ENCODE peak calls at places on chromosomes 16 and 17, in seven cellular contexts. C is gastrocnemius medialis, T is GM13977, Y is cardiac fibroblast, A is Calu3, I is lower leg skin, Q is brain microvascular endothelial cell. P is an unnamed sample.

GRCh38 chr17:44067547-44067945 is 1.1 kb upstream of the LSM12 start:
- DNase-seq in C (no peak), T (no peak), Y (no peak), A (no peak), I (no peak), Q (no peak), P (no peak)

GRCh38 chr16:48971571-48972071 is 310.0 kb downstream of the CBLN1 start:
- DNase-seq in C (no peak), T (no peak), Y (no peak), A (no peak), I (peak), Q (no peak), P (no peak)

GRCh38 chr17:78788451-78788850 is 6.4 kb upstream of the CYTH1 start:
- DNase-seq in C (no peak), T (no peak), Y (no peak), A (no peak), I (no peak), Q (no peak), P (no peak)

GRCh38 chr16:68384293-68385255 is 63.7 kb downstream of the SMPD3 start:
- DNase-seq in C (peak), T (no peak), Y (no peak), A (no peak), I (no peak), Q (no peak), P (no peak)

GRCh38 chr17:33980193-33980592 is 274.9 kb upstream of the CCL2 start:
- DNase-seq in C (no peak), T (no peak), Y (no peak), A (no peak), I (no peak), Q (no peak), P (no peak)

GRCh38 chr17:28725660-28726395 is at the start of gene TLCD1:
- DNase-seq in C (no peak), T (peak), Y (peak), A (peak), I (peak), Q (peak), P (peak)

GRCh38 chr17:3693829-3694231 is 2.1 kb downstream of the P2RX5 start:
- DNase-seq in C (no peak), T (no peak), Y (no peak), A (no peak), I (no peak), Q (no peak), P (no peak)

GRCh38 chr16:22214893-22215292 is 8.8 kb downstream of the EEF2K start:
- DNase-seq in C (no peak), T (no peak), Y (no peak), A (no peak), I (no peak), Q (no peak), P (no peak)

GRCh38 chr17:39621523-39622379 is 5.0 kb upstream of the PPP1R1B start:
- DNase-seq in C (peak), T (peak), Y (peak), A (peak), I (peak), Q (peak), P (peak)

GRCh38 chr17:19364699-19365498 is 2.4 kb upstream of the B9D1 start:
- DNase-seq in C (no peak), T (no peak), Y (no peak), A (no peak), I (no peak), Q (no peak), P (no peak)

GRCh38 chr16:70805787-70806186 is 4.8 kb upstream of the VAC14 start:
- DNase-seq in C (no peak), T (no peak), Y (peak), A (no peak), I (no peak), Q (peak), P (peak)

GRCh38 chr17:49843774-49844350 is 4.0 kb downstream of the TAC4 start:
- DNase-seq in C (no peak), T (no peak), Y (no peak), A (peak), I (no peak), Q (no peak), P (no peak)

GRCh38 chr16:491225-491919 is 36.1 kb upstream of the CAPN15 start:
- DNase-seq in C (no peak), T (no peak), Y (no peak), A (no peak), I (no peak), Q (peak), P (no peak)

GRCh38 chr17:1943432-1943802 is 81.7 kb downstream of the RTN4RL1 start:
- DNase-seq in C (no peak), T (no peak), Y (no peak), A (no peak), I (no peak), Q (no peak), P (no peak)

GRCh38 chr17:73118876-73119485 is 26.5 kb upstream of the SLC39A11 start:
- DNase-seq in C (no peak), T (no peak), Y (no peak), A (no peak), I (no peak), Q (no peak), P (no peak)

GRCh38 chr17:29241015-29241963 is 5.4 kb upstream of the CRYBA1 start:
- DNase-seq in C (no peak), T (no peak), Y (peak), A (peak), I (no peak), Q (peak), P (peak)

GRCh38 chr17:77619851-77620250 is 338.7 kb upstream of the TNRC6C start:
- DNase-seq in C (no peak), T (no peak), Y (peak), A (no peak), I (peak), Q (peak), P (peak)

GRCh38 chr16:57801856-57802634 is at the start of gene KIFC3:
- DNase-seq in C (no peak), T (peak), Y (peak), A (peak), I (peak), Q (peak), P (peak)

GRCh38 chr16:23082161-23082788 is 67.0 kb downstream of the USP31 start:
- DNase-seq in C (no peak), T (no peak), Y (peak), A (no peak), I (no peak), Q (no peak), P (no peak)

GRCh38 chr16:82641336-82641984 is 14.7 kb downstream of the CDH13 start:
- DNase-seq in C (no peak), T (no peak), Y (peak), A (no peak), I (no peak), Q (no peak), P (peak)

GRCh38 chr17:73703216-73703615 is 59.0 kb upstream of the SDK2 start:
- DNase-seq in C (no peak), T (no peak), Y (no peak), A (no peak), I (no peak), Q (no peak), P (no peak)

GRCh38 chr17:57597531-57598453 is 147.3 kb downstream of the CCDC182 start:
- DNase-seq in C (no peak), T (no peak), Y (peak), A (peak), I (no peak), Q (peak), P (peak)

GRCh38 chr17:45826919-45827628 is 17.6 kb upstream of the SPPL2C start:
- DNase-seq in C (no peak), T (no peak), Y (no peak), A (no peak), I (no peak), Q (no peak), P (no peak)

GRCh38 chr16:77834600-77834963 is 46.2 kb downstream of the VAT1L start:
- DNase-seq in C (no peak), T (no peak), Y (peak), A (no peak), I (no peak), Q (peak), P (no peak)

GRCh38 chr16:23148166-23148512 is 1.1 kb downstream of the USP31 start:
- DNase-seq in C (no peak), T (no peak), Y (no peak), A (no peak), I (no peak), Q (no peak), P (no peak)

GRCh38 chr17:45844695-45845375 is at the start of gene SPPL2C:
- DNase-seq in C (no peak), T (no peak), Y (no peak), A (no peak), I (no peak), Q (no peak), P (no peak)

GRCh38 chr17:27573971-27574525 is 56.9 kb upstream of the LGALS9 start:
- DNase-seq in C (no peak), T (no peak), Y (peak), A (no peak), I (no peak), Q (peak), P (peak)

GRCh38 chr16:82072313-82072712 is 37.3 kb downstream of the HSD17B2 start:
- DNase-seq in C (no peak), T (no peak), Y (no peak), A (no peak), I (no peak), Q (no peak), P (no peak)

GRCh38 chr17:38453951-38454421 is 25.7 kb downstream of the ARHGAP23 start:
- DNase-seq in C (no peak), T (no peak), Y (peak), A (peak), I (no peak), Q (no peak), P (peak)

GRCh38 chr17:77473615-77474226 is 333.0 kb downstream of the SEC14L1 start:
- DNase-seq in C (no peak), T (no peak), Y (no peak), A (peak), I (no peak), Q (no peak), P (no peak)

GRCh38 chr17:68302666-68303065 is 11.4 kb downstream of the ARSG start:
- DNase-seq in C (no peak), T (no peak), Y (no peak), A (no peak), I (no peak), Q (no peak), P (no peak)

GRCh38 chr16:117381-118365 is 20.8 kb downstream of the NPRL3 start:
- DNase-seq in C (no peak), T (peak), Y (peak), A (peak), I (no peak), Q (no peak), P (peak)

GRCh38 chr17:79420318-79421243 is 190.3 kb downstream of the RBFOX3 start:
- DNase-seq in C (no peak), T (peak), Y (peak), A (no peak), I (no peak), Q (peak), P (no peak)

GRCh38 chr17:12744298-12744697 is 45.0 kb upstream of the ARHGAP44 start:
- DNase-seq in C (no peak), T (no peak), Y (no peak), A (peak), I (no peak), Q (no peak), P (no peak)

GRCh38 chr16:22665803-22666202 is 148.2 kb upstream of the HS3ST2 start:
- DNase-seq in C (no peak), T (no peak), Y (no peak), A (no peak), I (no peak), Q (no peak), P (no peak)

GRCh38 chr17:18087610-18088491 is at the start of gene DRG2:
- DNase-seq in C (peak), T (peak), Y (peak), A (peak), I (peak), Q (peak), P (peak)
- TF ChIP-seq CTCF in C (peak), T (no peak), Y (no peak), A (no peak), I (no peak), Q (peak), P (peak)

GRCh38 chr17:76473541-76473985 is 6.2 kb downstream of the AANAT start:
- DNase-seq in C (no peak), T (no peak), Y (no peak), A (no peak), I (no peak), Q (no peak), P (no peak)
- TF ChIP-seq CTCF in C (no peak), T (peak), Y (peak), A (peak), I (no peak), Q (peak), P (peak)

GRCh38 chr17:64240261-64240740 is 22.8 kb downstream of the TEX2 start:
- DNase-seq in C (no peak), T (no peak), Y (peak), A (peak), I (no peak), Q (no peak), P (peak)

GRCh38 chr17:64240741-64241347 is 22.2 kb downstream of the TEX2 start:
- DNase-seq in C (no peak), T (no peak), Y (peak), A (no peak), I (peak), Q (peak), P (peak)

GRCh38 chr17:64234961-64235360 is 28.1 kb downstream of the TEX2 start:
- DNase-seq in C (no peak), T (no peak), Y (no peak), A (no peak), I (no peak), Q (no peak), P (no peak)

GRCh38 chr17:64232466-64233262 is 30.4 kb downstream of the TEX2 start:
- DNase-seq in C (no peak), T (no peak), Y (no peak), A (no peak), I (no peak), Q (no peak), P (no peak)

DNA sequence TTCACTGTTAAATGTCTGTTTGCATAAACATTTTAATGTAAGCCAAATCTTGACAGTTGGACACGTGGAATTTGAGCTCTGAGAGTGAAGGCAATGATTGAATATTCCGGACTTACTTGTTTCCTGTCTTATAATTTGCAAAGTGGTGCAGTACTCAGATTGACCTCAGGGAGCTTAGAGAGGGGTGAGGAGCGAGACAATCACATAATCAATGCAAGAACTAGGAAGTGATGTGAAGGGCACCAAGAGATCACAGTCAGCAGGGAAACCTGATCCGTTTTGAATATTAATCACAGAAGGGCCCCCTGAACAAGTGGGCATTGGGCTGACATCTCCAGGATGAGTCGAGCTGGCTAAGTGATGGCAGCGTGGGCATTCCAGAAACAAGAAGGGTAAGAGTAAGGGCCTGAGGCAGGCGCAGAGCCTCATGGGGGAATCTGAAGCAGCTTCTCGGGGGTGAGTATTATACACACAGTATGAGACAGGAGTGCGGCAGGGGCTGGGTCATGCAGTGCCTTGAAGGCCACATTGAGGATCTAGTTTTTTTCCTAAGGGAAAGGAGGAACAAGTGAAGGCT is 26.1 kb downstream of the TEX2 start:
- DNase-seq in C (no peak), T (no peak), Y (no peak), A (peak), I (no peak), Q (no peak), P (no peak)
- TF ChIP-seq CTCF in C (no peak), T (no peak), Y (no peak), A (no peak), I (no peak), Q (peak), P (peak)

GRCh38 chr17:66187718-66188117 is 4.2 kb downstream of the CEP112 start:
- DNase-seq in C (no peak), T (no peak), Y (no peak), A (no peak), I (no peak), Q (no peak), P (no peak)

GRCh38 chr17:66185842-66186241 is 6.1 kb downstream of the CEP112 start:
- DNase-seq in C (no peak), T (no peak), Y (no peak), A (no peak), I (no peak), Q (no peak), P (no peak)

GRCh38 chr17:66183529-66183928 is 8.4 kb downstream of the CEP112 start:
- DNase-seq in C (no peak), T (no peak), Y (no peak), A (no peak), I (no peak), Q (no peak), P (no peak)

GRCh38 chr17:66178642-66179041 is 13.3 kb downstream of the CEP112 start:
- DNase-seq in C (no peak), T (no peak), Y (no peak), A (no peak), I (no peak), Q (no peak), P (no peak)

DNA sequence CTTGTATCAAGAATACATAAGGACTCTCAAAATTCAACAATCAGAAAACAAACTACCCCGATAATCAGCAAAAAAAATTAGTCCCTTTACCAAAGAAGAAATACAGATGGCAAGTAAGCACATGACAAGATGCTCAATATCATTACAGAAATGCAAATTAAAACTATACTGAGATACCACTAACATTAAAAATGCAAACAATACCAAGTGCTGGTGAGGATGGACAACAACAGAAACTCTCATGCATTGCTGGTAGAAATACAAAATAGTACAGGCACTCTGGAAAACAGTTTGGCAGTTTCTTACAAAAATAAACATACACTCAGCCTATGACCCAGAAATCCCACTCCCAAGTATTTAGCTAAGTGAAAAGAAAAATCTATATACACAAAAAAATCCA is 7.5 kb downstream of the CEP112 start:
- DNase-seq in C (no peak), T (no peak), Y (no peak), A (no peak), I (no peak), Q (no peak), P (no peak)
- TF ChIP-seq CTCF in C (no peak), T (no peak), Y (no peak), A (no peak), I (no peak), Q (no peak), P (no peak)

GRCh38 chr16:7085776-7086175 is 246.9 kb upstream of the RBFOX1 start:
- DNase-seq in C (no peak), T (no peak), Y (no peak), A (no peak), I (no peak), Q (no peak), P (no peak)

GRCh38 chr16:7090628-7091115 is 242.0 kb upstream of the RBFOX1 start:
- DNase-seq in C (no peak), T (no peak), Y (no peak), A (no peak), I (no peak), Q (no peak), P (no peak)

GRCh38 chr16:7083086-7083485 is 249.6 kb upstream of the RBFOX1 start:
- DNase-seq in C (no peak), T (no peak), Y (no peak), A (no peak), I (no peak), Q (no peak), P (no peak)

GRCh38 chr16:7086842-7087616 is 245.6 kb upstream of the RBFOX1 start:
- DNase-seq in C (peak), T (no peak), Y (no peak), A (peak), I (no peak), Q (no peak), P (no peak)
- TF ChIP-seq CTCF in C (no peak), T (no peak), Y (no peak), A (no peak), I (no peak), Q (no peak), P (no peak)

GRCh38 chr17:47959825-47960655 is 2.4 kb upstream of the PRR15L start:
- DNase-seq in C (no peak), T (no peak), Y (no peak), A (no peak), I (no peak), Q (no peak), P (no peak)

GRCh38 chr17:47957591-47958490 is at the start of gene PRR15L:
- DNase-seq in C (no peak), T (no peak), Y (no peak), A (peak), I (no peak), Q (no peak), P (no peak)

GRCh38 chr17:47956818-47957590 is 679 bp downstream of the PRR15L start:
- DNase-seq in C (no peak), T (no peak), Y (no peak), A (no peak), I (no peak), Q (no peak), P (no peak)

GRCh38 chr17:47962901-47963300 is 5.2 kb upstream of the PRR15L start:
- DNase-seq in C (no peak), T (no peak), Y (no peak), A (no peak), I (no peak), Q (no peak), P (no peak)

DNA sequence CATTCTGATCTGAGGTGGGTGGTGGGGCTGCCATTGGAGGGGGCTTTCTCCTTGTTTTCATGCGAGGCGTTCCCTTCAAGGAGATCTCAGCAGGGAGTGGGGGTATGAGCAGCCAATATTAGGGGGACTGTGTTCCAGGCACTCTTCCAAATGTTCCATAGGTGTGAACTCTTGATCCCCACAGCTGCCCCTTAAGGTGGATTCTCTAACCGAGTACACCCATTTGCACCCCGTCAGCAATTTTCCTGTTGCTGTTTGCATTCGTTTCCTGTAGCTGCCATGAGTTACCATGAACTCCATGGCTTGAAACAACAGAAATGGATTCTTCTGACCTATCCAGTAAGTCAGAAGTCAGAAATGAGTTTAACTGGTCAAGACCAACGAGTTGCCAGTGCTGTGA is 3.7 kb upstream of the PRR15L start:
- DNase-seq in C (no peak), T (no peak), Y (no peak), A (no peak), I (no peak), Q (no peak), P (no peak)
- TF ChIP-seq CTCF in C (no peak), T (no peak), Y (no peak), A (no peak), I (no peak), Q (no peak), P (no peak)

P was measured in HFFc6.